ENCODE peak calls at places on chromosomes 12 and 14, in eight cellular contexts. B is keratinocyte, C is fibroblast of lung, K is HCT116, A is MM.1S, V is GM23248, D is GM23338, R is endothelial cell of umbilical vein. S is an unnamed sample.

GRCh38 chr12:91326043-91327027 is 143.7 kb upstream of the DCN start:
- DNase-seq in K (peak; percentile 19), B (no peak), A (peak; percentile 63), D (peak; percentile 85), R (peak; percentile 59), V (peak; percentile 52), C (peak; percentile 72), S (peak; percentile 20)

GRCh38 chr14:37546621-37547447 is 48.2 kb downstream of the FOXA1 start:
- DNase-seq in A (no peak), C (peak; percentile 16), V (no peak), D (no peak), R (no peak), B (no peak), K (no peak), S (no peak)

GRCh38 chr12:65779946-65780345 is 44.3 kb upstream of the HMGA2 start:
- DNase-seq in B (no peak), K (no peak), A (no peak), D (no peak), C (no peak), V (no peak), R (no peak), S (no peak)

GRCh38 chr12:75641031-75641780 is 129.8 kb upstream of the KRR1 start:
- DNase-seq in K (peak; percentile 93), R (no peak), D (no peak), B (no peak), C (peak; percentile 99), V (peak; percentile 91), A (peak; percentile 65), S (no peak)

GRCh38 chr12:126493366-126494108 is 1428.3 kb downstream of the AACS start:
- DNase-seq in V (no peak), D (no peak), C (peak; percentile 51), B (no peak), A (no peak), R (no peak), K (no peak), S (peak; percentile 82)

GRCh38 chr12:12028668-12029402 is 41.9 kb upstream of the BCL2L14 start:
- DNase-seq in K (no peak), D (no peak), V (no peak), A (no peak), R (no peak), B (no peak), C (no peak), S (no peak)

GRCh38 chr12:95546491-95546813 is 4.8 kb downstream of the USP44 start:
- DNase-seq in D (peak; percentile 44), R (no peak), C (no peak), V (no peak), A (no peak), K (no peak), B (no peak), S (no peak)

GRCh38 chr14:22748691-22749090 is 17.8 kb upstream of the OXA1L start:
- DNase-seq in D (no peak), K (no peak), B (no peak), A (no peak), V (no peak), C (no peak), R (no peak), S (no peak)

GRCh38 chr12:53560386-53560785 is 53.1 kb upstream of the NPFF start:
- DNase-seq in R (peak; percentile 84), D (no peak), C (peak; percentile 93), K (no peak), V (peak; percentile 83), B (no peak), A (no peak), S (no peak)

GRCh38 chr14:32764131-32764530 is 174.5 kb upstream of the NPAS3 start:
- DNase-seq in B (no peak), A (no peak), V (peak; percentile 10), C (peak; percentile 37), D (no peak), K (no peak), R (no peak), S (no peak)

GRCh38 chr12:19474147-19474546 is 34.9 kb downstream of the AEBP2 start:
- DNase-seq in C (no peak), A (no peak), D (no peak), B (no peak), V (peak; percentile 12), K (no peak), R (no peak), S (no peak)

GRCh38 chr14:75673345-75673744 is 12.3 kb downstream of the TTLL5 start:
- DNase-seq in K (no peak), V (no peak), A (no peak), B (no peak), R (no peak), D (no peak), C (no peak), S (no peak)

GRCh38 chr14:32662234-32662633 is 276.4 kb upstream of the NPAS3 start:
- DNase-seq in V (peak; percentile 60), C (peak; percentile 33), A (no peak), R (no peak), K (no peak), B (no peak), D (no peak), S (no peak)

GRCh38 chr14:32711103-32711680 is 227.5 kb upstream of the NPAS3 start:
- DNase-seq in D (peak; percentile 78), V (peak; percentile 68), K (peak; percentile 6), R (peak; percentile 51), A (peak; percentile 33), B (no peak), C (peak; percentile 47), S (no peak)

GRCh38 chr14:36522972-36523685 is 3.1 kb upstream of the NKX2-1 start:
- DNase-seq in A (no peak), K (no peak), B (no peak), C (no peak), D (peak; percentile 40), V (no peak), R (no peak), S (no peak)

GRCh38 chr14:36522347-36522971 is 2.4 kb upstream of the NKX2-1 start:
- DNase-seq in K (no peak), R (no peak), V (no peak), A (no peak), C (no peak), D (peak; percentile 71), B (no peak), S (no peak)

GRCh38 chr14:36525746-36526099 is 5.7 kb upstream of the NKX2-1 start:
- DNase-seq in B (no peak), D (no peak), K (no peak), C (no peak), R (no peak), V (no peak), A (no peak), S (no peak)

GRCh38 chr14:36524220-36524837 is 4.3 kb upstream of the NKX2-1 start:
- DNase-seq in R (no peak), B (no peak), V (no peak), D (peak; percentile 87), K (no peak), C (no peak), A (no peak), S (no peak)

GRCh38 chr14:36524874-36525745 is 5.1 kb upstream of the NKX2-1 start:
- DNase-seq in R (no peak), D (peak; percentile 94), B (peak; percentile 1), K (peak; percentile 65), A (no peak), C (no peak), V (peak; percentile 46), S (peak; percentile 58)
- TF ChIP-seq EZH2 in R (peak; percentile 92), D (peak; percentile 72), B (peak; percentile 75), K (no peak), A (no peak), C (peak; percentile 81), V (peak; percentile 84), S (no peak)

DNA sequence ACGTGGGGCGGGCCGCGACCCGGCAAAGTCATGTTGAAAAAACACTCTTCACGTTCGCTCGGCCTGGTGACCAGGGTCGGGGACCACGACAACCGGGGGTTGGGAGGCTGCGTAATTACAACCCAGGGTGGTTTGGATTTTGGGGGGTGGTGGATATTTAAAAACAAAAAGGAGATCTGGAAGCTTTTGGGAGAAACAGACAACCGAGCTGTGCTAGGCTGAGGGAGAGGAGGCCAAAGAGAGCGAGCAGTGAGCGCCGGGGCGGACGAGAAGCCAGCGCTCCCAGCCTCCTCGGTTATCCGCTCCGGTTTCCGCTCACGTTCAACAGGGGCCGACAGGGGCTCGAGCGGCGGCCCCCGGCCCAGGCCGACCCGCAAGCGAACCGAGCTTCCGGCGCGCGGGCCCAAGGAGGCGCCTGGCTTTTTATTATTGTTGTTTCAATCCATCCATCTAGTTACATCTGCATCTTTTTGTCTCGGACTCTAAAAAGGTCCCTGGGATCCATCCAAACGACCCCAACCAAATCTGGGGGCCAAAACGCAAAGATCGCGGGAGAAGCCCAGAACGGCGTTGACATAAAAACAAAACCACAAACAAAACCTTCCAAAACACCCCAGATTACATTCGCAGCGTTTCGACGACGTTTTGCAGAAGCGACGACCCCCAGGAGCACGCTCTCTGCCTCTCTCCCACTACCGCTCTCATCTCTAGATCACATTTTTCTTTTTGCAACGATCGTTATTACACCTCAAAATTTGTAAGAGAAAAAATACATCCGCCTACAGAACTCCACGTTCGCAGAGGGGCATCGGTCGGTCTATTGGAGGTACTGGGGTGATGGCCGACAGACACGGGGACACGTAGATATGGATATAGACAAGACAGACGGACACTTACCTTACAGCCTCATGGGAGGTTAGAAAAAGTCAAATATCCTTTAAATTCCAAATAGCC is 740 bp downstream of the OTX2 start:
- DNase-seq in R (no peak), K (no peak), V (no peak), B (no peak), D (peak; percentile 64), A (no peak), C (no peak), S (no peak)
- TF ChIP-seq EZH2 in R (peak; percentile 56), K (no peak), V (no peak), B (no peak), D (peak; percentile 88), A (no peak), C (no peak), S (no peak)

GRCh38 chr14:77139540-77140342 is 1.9 kb downstream of the ZDHHC22 start:
- DNase-seq in C (no peak), D (peak; percentile 95), V (peak; percentile 53), A (no peak), B (no peak), K (peak; percentile 27), R (no peak), S (peak; percentile 55)
- TF ChIP-seq EZH2 in C (peak; percentile 85), D (no peak), V (peak; percentile 51), A (no peak), B (peak; percentile 73), K (no peak), R (peak; percentile 50), S (no peak)

GRCh38 chr14:105475916-105476845 is 1.6 kb downstream of the CRIP2 start:
- DNase-seq in B (no peak), D (peak; percentile 55), V (peak; percentile 72), A (no peak), K (no peak), R (peak; percentile 81), C (peak; percentile 67), S (no peak)

GRCh38 chr14:105476937-105477658 is 2.5 kb downstream of the CRIP2 start:
- DNase-seq in C (no peak), A (no peak), B (no peak), D (no peak), R (peak; percentile 35), V (no peak), K (no peak), S (no peak)

GRCh38 chr14:105479438-105480164 is 5.0 kb downstream of the CRIP2 start:
- DNase-seq in C (no peak), K (no peak), V (no peak), D (no peak), R (no peak), A (no peak), B (no peak), S (no peak)

GRCh38 chr14:105478624-105479305 is 4.1 kb downstream of the CRIP2 start:
- DNase-seq in C (no peak), R (no peak), B (no peak), V (no peak), A (no peak), D (peak; percentile 50), K (no peak), S (no peak)

GRCh38 chr14:105477659-105478623 is 3.3 kb downstream of the CRIP2 start:
- DNase-seq in C (no peak), D (peak; percentile 42), K (no peak), B (no peak), V (no peak), A (no peak), R (no peak), S (no peak)
- TF ChIP-seq EZH2 in C (no peak), D (peak; percentile 83), K (no peak), B (peak; percentile 60), V (no peak), A (peak; percentile 70), R (no peak), S (no peak)

S was measured in PC-9.